ENCODE peak calls at places on chromosomes 1 and 21, in six cellular contexts. K, Y, R, G, I and H are unnamed samples.

GRCh38 chr1:111489604-111490003 is 13.8 kb downstream of the ADORA3 start:
- DNase-seq in K (no peak), Y (no peak), R (no peak), G (no peak), I (no peak), H (no peak)

GRCh38 chr1:100860397-100860991 is 34.1 kb downstream of the EXTL2 start:
- DNase-seq in K (no peak), Y (no peak), R (peak; percentile 43), G (no peak), I (peak; percentile 73), H (peak; percentile 43)

GRCh38 chr1:235844776-235845175 is 21.9 kb downstream of the LYST start:
- DNase-seq in K (no peak), Y (no peak), R (no peak), G (no peak), I (no peak), H (no peak)

GRCh38 chr1:67439277-67440029 is 9.3 kb upstream of the SERBP1 start:
- DNase-seq in K (no peak), Y (no peak), R (no peak), G (no peak), I (peak; percentile 93), H (no peak)

GRCh38 chr1:235326719-235327558 is 1.0 kb downstream of the ARID4B start:
- DNase-seq in K (no peak), Y (peak; percentile 72), R (no peak), G (peak; percentile 58), I (peak; percentile 58), H (peak; percentile 47)

GRCh38 chr1:235942979-235943575 is 76.4 kb upstream of the LYST start:
- DNase-seq in K (no peak), Y (no peak), R (peak; percentile 57), G (no peak), I (no peak), H (no peak)

GRCh38 chr1:43982798-43983197 is 3.8 kb downstream of the B4GALT2 start:
- DNase-seq in K (no peak), Y (no peak), R (no peak), G (no peak), I (no peak), H (no peak)

GRCh38 chr1:77430966-77431735 is 149.3 kb downstream of the AK5 start:
- DNase-seq in K (no peak), Y (peak; percentile 75), R (no peak), G (no peak), I (peak; percentile 69), H (no peak)

GRCh38 chr1:208231929-208232360 is 12.2 kb downstream of the PLXNA2 start:
- DNase-seq in K (no peak), Y (no peak), R (peak; percentile 88), G (no peak), I (peak; percentile 73), H (peak; percentile 66)

GRCh38 chr21:38930838-38931237 is 125.1 kb downstream of the ETS2 start:
- DNase-seq in K (no peak), Y (no peak), R (no peak), G (peak; percentile 74), I (no peak), H (no peak)

GRCh38 chr1:178119623-178120022 is 25.7 kb downstream of the RASAL2 start:
- DNase-seq in K (no peak), Y (no peak), R (peak; percentile 82), G (no peak), I (no peak), H (no peak)

GRCh38 chr21:34701726-34702125 is 32.9 kb downstream of the CLIC6 start:
- DNase-seq in K (no peak), Y (no peak), R (no peak), G (no peak), I (no peak), H (no peak)

GRCh38 chr1:226082959-226083302 is 20.4 kb downstream of the H3-3A start:
- DNase-seq in K (no peak), Y (no peak), R (peak; percentile 48), G (peak; percentile 70), I (peak; percentile 37), H (no peak)

GRCh38 chr1:53681647-53682368 is 57.2 kb downstream of the GLIS1 start:
- DNase-seq in K (no peak), Y (peak; percentile 29), R (peak; percentile 38), G (peak; percentile 87), I (peak; percentile 90), H (no peak)

GRCh38 chr1:109772658-109773202 is 9.0 kb upstream of the EPS8L3 start:
- DNase-seq in K (no peak), Y (no peak), R (no peak), G (no peak), I (no peak), H (no peak)

GRCh38 chr1:28565040-28565439 is 12.2 kb downstream of the TRNAU1AP start:
- DNase-seq in K (no peak), Y (no peak), R (no peak), G (no peak), I (no peak), H (no peak)

GRCh38 chr1:215022204-215022603 is 60.3 kb upstream of the KCNK2 start:
- DNase-seq in K (no peak), Y (no peak), R (no peak), G (no peak), I (no peak), H (no peak)

GRCh38 chr1:231803353-231803752 is 176.8 kb downstream of the DISC1 start:
- DNase-seq in K (no peak), Y (no peak), R (no peak), G (no peak), I (no peak), H (no peak)

GRCh38 chr1:87151500-87152421 is 176.9 kb upstream of the LMO4 start:
- DNase-seq in K (no peak), Y (peak; percentile 11), R (no peak), G (peak; percentile 83), I (peak; percentile 85), H (peak; percentile 87)

GRCh38 chr1:116503535-116504307 is 67.1 kb downstream of the CD58 start:
- DNase-seq in K (no peak), Y (no peak), R (no peak), G (peak; percentile 23), I (no peak), H (no peak)

GRCh38 chr1:54545916-54546635 is 2.0 kb upstream of the ACOT11 start:
- DNase-seq in K (no peak), Y (no peak), R (no peak), G (no peak), I (no peak), H (peak; percentile 19)

GRCh38 chr1:208526726-208527125 is 282.5 kb upstream of the PLXNA2 start:
- DNase-seq in K (no peak), Y (no peak), R (no peak), G (no peak), I (no peak), H (no peak)

GRCh38 chr1:214492405-214493075 is 58.9 kb downstream of the PTPN14 start:
- DNase-seq in K (no peak), Y (no peak), R (no peak), G (no peak), I (no peak), H (no peak)

GRCh38 chr1:209398330-209398991 is 185.1 kb upstream of the CAMK1G start:
- DNase-seq in K (no peak), Y (no peak), R (peak; percentile 98), G (peak; percentile 60), I (peak; percentile 94), H (peak; percentile 60)

GRCh38 chr1:207968521-207968944 is 57.6 kb upstream of the CD34 start:
- DNase-seq in K (no peak), Y (no peak), R (no peak), G (no peak), I (no peak), H (peak; percentile 21)

GRCh38 chr21:45455321-45456013 is 50.5 kb downstream of the COL18A1 start:
- DNase-seq in K (no peak), Y (no peak), R (no peak), G (no peak), I (no peak), H (no peak)

GRCh38 chr21:43645414-43645891 is 13.8 kb downstream of the HSF2BP start:
- DNase-seq in K (no peak), Y (peak; percentile 35), R (peak; percentile 41), G (peak; percentile 86), I (peak; percentile 84), H (peak; percentile 86)

GRCh38 chr1:20358761-20359263 is 68.1 kb downstream of the VWA5B1 start:
- DNase-seq in K (no peak), Y (no peak), R (peak; percentile 83), G (peak; percentile 72), I (no peak), H (peak; percentile 67)

GRCh38 chr1:182041615-182042014 is 19.9 kb downstream of the ZNF648 start:
- DNase-seq in K (no peak), Y (no peak), R (no peak), G (no peak), I (no peak), H (no peak)

GRCh38 chr1:62318756-62319544 is at the start of gene KANK4:
- DNase-seq in K (no peak), Y (no peak), R (no peak), G (peak; percentile 69), I (peak; percentile 40), H (no peak)

GRCh38 chr1:62317021-62317768 is 2.0 kb downstream of the KANK4 start:
- DNase-seq in K (no peak), Y (no peak), R (no peak), G (no peak), I (no peak), H (no peak)

GRCh38 chr1:62321438-62321837 is 2.2 kb upstream of the KANK4 start:
- DNase-seq in K (no peak), Y (no peak), R (peak; percentile 80), G (peak; percentile 75), I (peak; percentile 88), H (peak; percentile 67)

GRCh38 chr1:62315387-62315786 is 3.8 kb downstream of the KANK4 start:
- DNase-seq in K (no peak), Y (no peak), R (no peak), G (no peak), I (no peak), H (no peak)

DNA sequence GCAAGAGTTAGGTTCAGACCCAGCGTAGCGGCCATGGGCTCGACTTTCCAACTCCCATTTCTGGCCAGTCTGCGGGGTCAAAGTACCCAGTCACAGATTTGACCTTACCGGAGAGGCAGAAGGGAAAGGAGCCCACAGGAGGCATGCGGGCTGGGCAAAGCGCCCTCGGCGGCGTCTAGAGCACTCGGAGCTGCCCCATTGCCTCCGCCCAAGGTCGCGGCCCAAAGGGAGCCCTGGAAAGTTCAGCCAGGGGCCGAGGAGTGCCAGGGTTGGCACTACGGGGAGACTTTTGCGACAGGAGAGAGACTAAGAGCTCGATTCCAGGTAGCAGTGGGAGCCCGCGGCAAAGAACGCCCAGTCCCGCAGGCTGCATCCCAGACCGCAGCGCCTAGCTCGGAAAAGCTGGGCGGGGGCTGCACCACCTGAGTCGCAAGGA is 896 bp downstream of the KANK4 start:
- DNase-seq in K (no peak), Y (no peak), R (no peak), G (no peak), I (peak; percentile 19), H (no peak)
- H3K4me3 ChIP-seq in K (no peak overlapping the region), Y (no peak overlapping the region), R (peak overlapping the region; percentile 51), G (peak overlapping the region; percentile 38), I (peak overlapping the region; percentile 27), H (no peak overlapping the region)

GRCh38 chr21:16532841-16533240 is 803.1 kb downstream of the USP25 start:
- DNase-seq in K (no peak), Y (no peak), R (no peak), G (no peak), I (no peak), H (no peak)
- H3K27ac ChIP-seq in K (peak overlapping the region; percentile 78), Y (no peak overlapping the region), R (no peak overlapping the region), G (no peak overlapping the region), I (no peak overlapping the region), H (no peak overlapping the region)

GRCh38 chr1:4088676-4089075 is 188.6 kb upstream of the C1orf174 start:
- DNase-seq in K (no peak), Y (no peak), R (no peak), G (no peak), I (no peak), H (no peak)
- H3K36me3 ChIP-seq in K (no peaks in the 10 kb centered on the region), Y (no peaks in the 10 kb centered on the region), R (no peaks in the 10 kb centered on the region), G (no peaks in the 10 kb centered on the region), I (no peaks in the 10 kb centered on the region), H (no peaks in the 10 kb centered on the region)

GRCh38 chr1:3069491-3070303 is 694 bp downstream of the PRDM16 start:
- DNase-seq in K (no peak), Y (no peak), R (no peak), G (peak; percentile 87), I (peak; percentile 67), H (no peak)
- H3K4me3 ChIP-seq in K (peak overlapping the region; percentile 53), Y (no peak overlapping the region), R (no peak overlapping the region), G (peak overlapping the region; percentile 93), I (no peak overlapping the region), H (peak overlapping the region; percentile 72)